ENCODE peak calls at places on chromosomes 7 and 10, in eight cellular contexts. C is GF-D8; S is left colon; A is heart right ventricle; X is cerebellar cortex; U is activated CD4-positive, alpha-beta T cell treated with anti-CD3 and anti-CD28 coated beads, Interleukin-2, amount 10 ng/mL, durations not matched to agents 7 days and 5 days; R is AG04450; D is naive thymus-derived CD8-positive, alpha-beta T cell. V is an unnamed sample.
A peak's percentile ranks its signal among the peaks of the same experiment; 100 is the strongest.

GRCh38 chr7:29894238-29894637 is 87.9 kb downstream of the WIPF3 start:
- DNase-seq in C (no peak), S (no peak), A (no peak), X (no peak), U (no peak), R (no peak), D (no peak), V (no peak)

GRCh38 chr7:30706865-30707264 is 24.6 kb upstream of the CRHR2 start:
- DNase-seq in C (no peak), S (no peak), A (no peak), X (no peak), U (no peak), R (no peak), D (no peak), V (no peak)

GRCh38 chr7:36863901-36864701 is 139.8 kb upstream of the AOAH start:
- DNase-seq in C (no peak), S (no peak), A (no peak), X (no peak), U (no peak), R (no peak), D (no peak), V (no peak)

GRCh38 chr7:20407585-20408466 is 77.1 kb downstream of the ITGB8 start:
- DNase-seq in C (no peak), S (no peak), A (peak; percentile 69), X (no peak), U (no peak), R (no peak), D (no peak), V (no peak)

GRCh38 chr10:84429926-84430520 is 101.6 kb downstream of the CCSER2 start:
- DNase-seq in C (no peak), S (peak; percentile 82), A (peak; percentile 26), X (peak; percentile 74), U (peak; percentile 76), R (no peak), D (peak; percentile 51), V (peak; percentile 34)

GRCh38 chr10:33335550-33335799 is 1.0 kb upstream of the NRP1 start:
- DNase-seq in C (no peak), S (peak; percentile 37), A (no peak), X (no peak), U (no peak), R (no peak), D (no peak), V (no peak)

GRCh38 chr10:114715171-114715670 is 57.1 kb upstream of the ABLIM1 start:
- DNase-seq in C (no peak), S (no peak), A (no peak), X (peak; percentile 54), U (no peak), R (peak; percentile 21), D (no peak), V (no peak)

GRCh38 chr7:38160003-38160571 is 18.0 kb upstream of the STARD3NL start:
- DNase-seq in C (no peak), S (peak; percentile 23), A (no peak), X (no peak), U (no peak), R (no peak), D (no peak), V (no peak)

GRCh38 chr10:48480397-48481374 is 124.2 kb downstream of the ARHGAP22 start:
- DNase-seq in C (no peak), S (no peak), A (no peak), X (no peak), U (no peak), R (no peak), D (no peak), V (no peak)

GRCh38 chr10:126640391-126640790 is 30.1 kb downstream of the C10orf90 start:
- DNase-seq in C (no peak), S (no peak), A (no peak), X (no peak), U (no peak), R (no peak), D (no peak), V (no peak)

GRCh38 chr10:14601872-14602725 is 172.6 kb downstream of the FAM107B start:
- DNase-seq in C (peak; percentile 74), S (no peak), A (no peak), X (peak; percentile 71), U (peak; percentile 64), R (no peak), D (peak; percentile 51), V (no peak)

GRCh38 chr10:71547841-71548493 is 151.2 kb downstream of the CDH23 start:
- DNase-seq in C (no peak), S (no peak), A (peak; percentile 74), X (peak; percentile 18), U (no peak), R (no peak), D (no peak), V (peak; percentile 82)

GRCh38 chr10:27679369-27679897 is 66.2 kb downstream of the MKX start:
- DNase-seq in C (no peak), S (no peak), A (no peak), X (no peak), U (no peak), R (no peak), D (no peak), V (no peak)

GRCh38 chr7:44276571-44277101 is 48.8 kb downstream of the CAMK2B start:
- DNase-seq in C (no peak), S (no peak), A (peak; percentile 7), X (no peak), U (no peak), R (no peak), D (no peak), V (peak; percentile 33)

GRCh38 chr10:78185693-78186055 is 152.0 kb downstream of the RPS24 start:
- DNase-seq in C (no peak), S (no peak), A (peak; percentile 29), X (peak; percentile 8), U (no peak), R (no peak), D (no peak), V (no peak)

GRCh38 chr7:156827587-156828203 is 65.3 kb downstream of the LMBR1 start:
- DNase-seq in C (no peak), S (no peak), A (no peak), X (peak; percentile 27), U (peak; percentile 7), R (no peak), D (no peak), V (no peak)

GRCh38 chr7:92246363-92247101 is 758 bp downstream of the ANKIB1 start:
- DNase-seq in C (no peak), S (peak; percentile 26), A (no peak), X (peak; percentile 41), U (peak; percentile 42), R (no peak), D (peak; percentile 15), V (no peak)

GRCh38 chr10:97574374-97575100 is 2.0 kb downstream of the ANKRD2 start:
- DNase-seq in C (no peak), S (peak; percentile 39), A (peak; percentile 37), X (peak; percentile 94), U (no peak), R (no peak), D (no peak), V (peak; percentile 80)

GRCh38 chr7:117279203-117279602 is 43.7 kb downstream of the WNT2 start:
- DNase-seq in C (no peak), S (no peak), A (no peak), X (no peak), U (no peak), R (no peak), D (no peak), V (no peak)

GRCh38 chr10:70528726-70529362 is 50.3 kb downstream of the PALD1 start:
- DNase-seq in C (no peak), S (no peak), A (no peak), X (peak; percentile 77), U (no peak), R (no peak), D (no peak), V (no peak)

GRCh38 chr7:142806021-142806353 is 35.2 kb downstream of the PRSS2 start:
- DNase-seq in C (no peak), S (no peak), A (no peak), X (no peak), U (no peak), R (no peak), D (no peak), V (no peak)

GRCh38 chr10:13909911-13910617 is 323.3 kb downstream of the PRPF18 start:
- DNase-seq in C (no peak), S (no peak), A (no peak), X (no peak), U (no peak), R (no peak), D (no peak), V (no peak)

GRCh38 chr10:24680647-24681475 is 42.8 kb downstream of the ARHGAP21 start:
- DNase-seq in C (no peak), S (no peak), A (no peak), X (no peak), U (no peak), R (no peak), D (no peak), V (no peak)

GRCh38 chr10:23338155-23338828 is 6.3 kb downstream of the C10orf67 start:
- DNase-seq in C (no peak), S (no peak), A (no peak), X (no peak), U (no peak), R (no peak), D (no peak), V (no peak)

GRCh38 chr7:44084695-44085094 is 2.4 kb upstream of the POLM start:
- DNase-seq in C (no peak), S (no peak), A (no peak), X (no peak), U (no peak), R (no peak), D (no peak), V (no peak)

GRCh38 chr7:24141876-24142509 is 142.0 kb upstream of the NPY start:
- DNase-seq in C (no peak), S (no peak), A (no peak), X (no peak), U (no peak), R (no peak), D (no peak), V (no peak)

GRCh38 chr7:69190738-69191137 is 407.5 kb upstream of the AUTS2 start:
- DNase-seq in C (no peak), S (no peak), A (no peak), X (no peak), U (no peak), R (no peak), D (no peak), V (no peak)

GRCh38 chr10:84352251-84352842 is 24.0 kb downstream of the CCSER2 start:
- DNase-seq in C (peak; percentile 17), S (peak; percentile 66), A (peak; percentile 22), X (peak; percentile 68), U (peak; percentile 75), R (no peak), D (peak; percentile 69), V (no peak)

GRCh38 chr10:5627486-5628044 is 38.8 kb downstream of the ASB13 start:
- DNase-seq in C (no peak), S (no peak), A (no peak), X (no peak), U (no peak), R (no peak), D (no peak), V (no peak)

GRCh38 chr7:87831127-87831526 is 45.0 kb downstream of the SLC25A40 start:
- DNase-seq in C (no peak), S (no peak), A (no peak), X (no peak), U (no peak), R (no peak), D (no peak), V (no peak)